ENCODE peak calls at places on chromosomes 12 and 14, in six cellular contexts. Q is heart left ventricle, V is tibial nerve, J is stomach, F is esophagus squamous epithelium, H is IMR-90. E is an unnamed sample. For H3K4me1, the result is how much of the 10 kb centered on the place peaks cover.

GRCh38 chr14:95182379-95182778 is 25.1 kb upstream of the DICER1 start:
- DNase-seq in Q (no peak), V (no peak), J (no peak), F (no peak), H (no peak), E (no peak)

GRCh38 chr12:31647106-31647505 is 12.4 kb upstream of the ETFBKMT start:
- DNase-seq in Q (no peak), V (no peak), J (peak), F (no peak), H (peak), E (no peak)

GRCh38 chr12:108424816-108425215 is 85.7 kb upstream of the CMKLR1 start:
- DNase-seq in Q (no peak), V (no peak), J (no peak), F (no peak), H (no peak), E (no peak)

GRCh38 chr12:46237381-46238045 is 31.3 kb downstream of the SLC38A1 start:
- DNase-seq in Q (no peak), V (no peak), J (no peak), F (no peak), H (no peak), E (no peak)

GRCh38 chr12:124286414-124286813 is 8.5 kb upstream of the RFLNA start:
- DNase-seq in Q (no peak), V (no peak), J (no peak), F (no peak), H (no peak), E (no peak)

GRCh38 chr12:57461326-57461903 is 1.8 kb downstream of the GLI1 start:
- DNase-seq in Q (peak), V (peak), J (peak), F (no peak), H (peak), E (no peak)

GRCh38 chr14:24903337-24903736 is 146.6 kb downstream of the STXBP6 start:
- DNase-seq in Q (no peak), V (no peak), J (no peak), F (no peak), H (peak), E (no peak)

GRCh38 chr14:69008411-69008810 is 29.3 kb upstream of the ACTN1 start:
- DNase-seq in Q (no peak), V (no peak), J (no peak), F (no peak), H (peak), E (no peak)

GRCh38 chr14:99450266-99450665 is 30.4 kb downstream of the SETD3 start:
- DNase-seq in Q (no peak), V (no peak), J (no peak), F (no peak), H (no peak), E (no peak)

GRCh38 chr14:69500736-69501135 is 16.2 kb downstream of the PLEKHD1 start:
- DNase-seq in Q (no peak), V (no peak), J (no peak), F (no peak), H (no peak), E (no peak)

GRCh38 chr12:81084848-81085350 is 7.0 kb downstream of the ACSS3 start:
- DNase-seq in Q (no peak), V (no peak), J (no peak), F (no peak), H (no peak), E (no peak)

GRCh38 chr12:121036810-121037326 is 2.2 kb downstream of the OASL start:
- DNase-seq in Q (no peak), V (no peak), J (no peak), F (no peak), H (peak), E (no peak)

GRCh38 chr14:58638231-58639205 is 756 bp downstream of the DACT1 start:
- DNase-seq in Q (peak), V (no peak), J (no peak), F (no peak), H (peak), E (no peak)

GRCh38 chr12:69330475-69331473 is 17.4 kb upstream of the LYZ start:
- DNase-seq in Q (no peak), V (peak), J (peak), F (no peak), H (peak), E (no peak)

GRCh38 chr14:22926316-22926715 is 2.9 kb downstream of the PRMT5 start:
- DNase-seq in Q (no peak), V (no peak), J (no peak), F (no peak), H (peak), E (no peak)

GRCh38 chr12:68530299-68530698 is 80.4 kb upstream of the RAP1B start:
- DNase-seq in Q (no peak), V (no peak), J (no peak), F (no peak), H (no peak), E (no peak)

GRCh38 chr12:55974308-55974724 is 438 bp downstream of the RAB5B start:
- DNase-seq in Q (peak), V (no peak), J (peak), F (no peak), H (peak), E (no peak)

GRCh38 chr12:10721654-10722501 is 1.2 kb downstream of the YBX3 start:
- DNase-seq in Q (peak), V (peak), J (peak), F (peak), H (peak), E (peak)

GRCh38 chr12:25394025-25394424 is 143.3 kb upstream of the KRAS start:
- DNase-seq in Q (no peak), V (no peak), J (no peak), F (no peak), H (no peak), E (no peak)

GRCh38 chr12:6226002-6226700 is 26.0 kb downstream of the CD9 start:
- DNase-seq in Q (peak), V (peak), J (peak), F (no peak), H (peak), E (peak)

GRCh38 chr14:23131482-23131881 is 12.4 kb upstream of the CEBPE start:
- DNase-seq in Q (no peak), V (no peak), J (no peak), F (no peak), H (no peak), E (no peak)

GRCh38 chr14:105528197-105528858 is 1.9 kb downstream of the TMEM121 start:
- DNase-seq in Q (peak), V (peak), J (peak), F (no peak), H (peak), E (no peak)

GRCh38 chr12:53571295-53571694 is 54.9 kb downstream of the ATF7 start:
- DNase-seq in Q (no peak), V (no peak), J (no peak), F (no peak), H (no peak), E (no peak)

GRCh38 chr12:7176595-7176994 is 12.9 kb upstream of the PEX5 start:
- DNase-seq in Q (no peak), V (no peak), J (no peak), F (no peak), H (no peak), E (no peak)

GRCh38 chr14:57865066-57865449 is 834 bp downstream of the SLC35F4 start:
- DNase-seq in Q (no peak), V (no peak), J (no peak), F (no peak), H (no peak), E (no peak)

GRCh38 chr12:96120359-96121100 is 73.6 kb upstream of the ELK3 start:
- DNase-seq in Q (no peak), V (no peak), J (no peak), F (no peak), H (no peak), E (no peak)

GRCh38 chr12:76855266-76855665 is 23.6 kb downstream of the CSRP2 start:
- DNase-seq in Q (no peak), V (no peak), J (no peak), F (no peak), H (no peak), E (no peak)

GRCh38 chr12:6229823-6230222 is 29.6 kb downstream of the CD9 start:
- DNase-seq in Q (peak), V (peak), J (no peak), F (no peak), H (peak), E (peak)

GRCh38 chr14:64865992-64866391 is 13.7 kb downstream of the SPTB start:
- DNase-seq in Q (no peak), V (no peak), J (no peak), F (no peak), H (no peak), E (no peak)

GRCh38 chr14:60658116-60658515 is 8.8 kb upstream of the SIX1 start:
- DNase-seq in Q (no peak), V (no peak), J (no peak), F (no peak), H (no peak), E (no peak)

GRCh38 chr14:66109426-66109825 is 376.7 kb upstream of the CCDC196 start:
- DNase-seq in Q (no peak), V (no peak), J (no peak), F (no peak), H (no peak), E (no peak)
- TF ChIP-seq CTCF in Q (no peak), V (no peak), J (no peak), F (no peak), H (no peak), E (no peak)

DNA sequence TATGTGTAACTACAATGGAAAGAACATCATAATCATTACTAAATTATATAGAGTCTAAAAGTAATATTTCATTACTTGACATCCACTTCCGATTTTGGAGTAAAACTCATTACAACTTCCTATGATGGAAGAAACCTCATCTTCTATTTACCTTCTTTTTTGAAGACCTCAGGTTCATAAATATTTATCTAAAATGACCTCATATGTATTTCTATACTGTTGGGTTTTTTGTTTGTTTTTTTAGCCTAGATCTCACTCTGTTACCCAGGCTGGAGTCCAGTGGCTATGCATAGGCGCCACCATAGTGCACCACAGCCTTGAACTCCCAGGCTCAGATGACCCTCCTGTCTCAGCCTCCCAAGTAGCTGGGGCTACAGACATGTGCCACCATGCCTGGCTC is 39.9 kb upstream of the BMAL2 start:
- DNase-seq in Q (no peak), V (no peak), J (no peak), F (no peak), H (no peak), E (no peak)
- H3K4me1 ChIP-seq in Q (half or more), V (under half), J (under half), F (half or more), H (under half), E (half or more)

DNA sequence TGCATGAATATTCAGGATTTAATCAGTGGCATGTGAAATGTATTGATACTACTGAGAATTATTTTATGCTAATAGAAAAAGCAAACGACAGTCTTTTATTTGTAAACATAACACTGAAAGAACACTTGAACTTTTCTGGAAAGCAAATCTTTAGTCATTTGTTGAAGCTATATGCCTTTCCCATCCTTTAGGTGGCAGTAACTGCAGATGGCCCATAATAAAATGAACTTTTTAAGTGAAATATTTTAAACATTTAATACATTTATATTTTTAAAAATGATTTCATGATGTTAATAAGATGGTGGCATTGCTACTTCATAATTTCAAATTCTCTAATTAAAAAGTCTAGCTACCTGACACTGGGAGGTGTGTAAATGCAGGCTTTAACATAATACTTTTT is 13.9 kb upstream of the KRR1 start:
- DNase-seq in Q (no peak), V (no peak), J (no peak), F (no peak), H (peak), E (no peak)
- TF ChIP-seq CTCF in Q (no peak), V (peak), J (no peak), F (no peak), H (peak), E (no peak)

GRCh38 chr12:78035913-78036658 is 205.4 kb downstream of the NAV3 start:
- DNase-seq in Q (no peak), V (no peak), J (no peak), F (no peak), H (peak), E (no peak)

GRCh38 chr12:78037707-78038106 is 207.0 kb downstream of the NAV3 start:
- DNase-seq in Q (no peak), V (no peak), J (no peak), F (no peak), H (no peak), E (no peak)

GRCh38 chr12:78038986-78039385 is 208.3 kb downstream of the NAV3 start:
- DNase-seq in Q (no peak), V (no peak), J (no peak), F (no peak), H (peak), E (no peak)

GRCh38 chr12:78038541-78038940 is 207.8 kb downstream of the NAV3 start:
- DNase-seq in Q (no peak), V (no peak), J (no peak), F (no peak), H (no peak), E (no peak)

DNA sequence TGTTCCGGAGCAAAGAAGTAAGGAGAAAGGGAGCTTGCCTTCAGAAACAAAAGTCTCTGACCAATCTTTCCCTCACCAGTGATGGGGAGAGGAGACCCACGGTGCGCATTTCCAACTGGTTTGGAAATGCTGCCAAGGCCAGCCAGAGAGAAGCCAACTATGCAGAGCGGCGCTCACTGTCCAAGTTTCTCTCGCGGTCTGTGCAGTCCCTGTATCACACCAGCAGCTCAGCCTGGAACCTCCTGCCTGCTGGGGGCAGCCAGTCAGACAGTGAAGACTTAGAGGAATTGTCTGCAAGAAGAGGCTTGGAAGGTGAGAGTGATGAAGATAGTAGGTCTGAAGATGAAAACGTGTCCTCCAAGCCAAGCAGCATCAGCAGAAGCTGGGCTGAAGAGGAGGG is 206.2 kb downstream of the NAV3 start:
- DNase-seq in Q (no peak), V (no peak), J (no peak), F (no peak), H (no peak), E (no peak)
- H3K4me1 ChIP-seq in Q (under half), V (under half), J (under half), F (under half), H (under half), E (under half)

DNA sequence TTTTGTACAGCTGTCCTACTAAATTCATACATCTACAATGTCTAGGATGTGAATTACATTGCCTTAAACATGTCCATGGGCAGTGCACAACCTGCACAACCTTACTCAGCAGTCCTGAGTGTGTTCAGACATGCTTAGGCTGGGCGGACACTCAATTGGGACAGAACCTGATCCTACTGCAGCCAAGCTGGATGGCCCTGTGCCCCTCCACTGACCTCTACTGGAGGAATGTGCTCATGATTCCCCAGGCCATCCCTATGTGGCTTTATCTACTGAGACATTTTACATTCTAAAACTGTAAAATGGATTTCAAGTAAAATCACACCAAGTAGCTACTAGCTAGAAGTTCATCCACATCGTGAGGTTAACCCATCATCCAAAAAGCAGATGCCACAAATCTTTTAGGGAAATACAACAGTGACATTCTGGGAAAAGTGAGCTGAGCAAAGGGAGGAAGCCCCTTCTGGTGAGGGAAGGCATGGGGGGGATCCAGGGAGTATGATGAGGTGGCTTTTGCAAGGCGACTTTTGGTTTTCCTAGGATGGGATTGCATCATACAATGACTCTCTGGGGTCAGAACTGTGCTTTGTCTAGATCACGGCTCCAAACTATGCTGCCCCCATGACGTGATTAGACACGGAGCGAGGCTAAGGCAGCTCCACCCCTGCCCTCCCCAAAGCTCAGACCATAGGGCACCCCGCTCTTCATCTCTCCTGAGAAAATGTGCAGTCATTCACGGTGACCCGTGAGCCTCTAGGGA is 911.7 kb upstream of the TMEM132C start:
- DNase-seq in Q (no peak), V (no peak), J (no peak), F (no peak), H (no peak), E (no peak)
- TF ChIP-seq CTCF in Q (peak), V (no peak), J (peak), F (no peak), H (no peak), E (no peak)

E was measured in thoracic aorta.